ENCODE peak calls at places on chromosomes 11 and 22, in seven cellular contexts. One of them, this sample, is unnamed.
A peak's percentile ranks its signal among the peaks of the same experiment; 100 is the strongest.

GRCh38 chr22:20138868-20139267 is 7.3 kb downstream of the ZDHHC8 start:
- DNase-seq in Daoy: no peak
- DNase-seq in left kidney: no peak
- DNase-seq in activated T-cell treated with anti-CD3 and anti-CD28 coated beads, Interleukin-2, amount 50 U/mL, for 48 hours: no peak
- DNase-seq in activated CD8-positive, alpha-beta memory T cell treated with anti-CD3 and anti-CD28 coated beads for 48 hours: no peak
- DNase-seq in NCI-H748 treated with DMSO at 0.1 percent for 48 hours: no peak
- DNase-seq in GM12865: no peak
- DNase-seq in this sample: no peak

GRCh38 chr22:37442537-37442936 is 15.3 kb upstream of the ELFN2 start:
- DNase-seq in GM12865: peak; percentile 18
- DNase-seq in Daoy: peak; percentile 43
- DNase-seq in activated CD8-positive, alpha-beta memory T cell treated with anti-CD3 and anti-CD28 coated beads for 48 hours: no peak
- DNase-seq in NCI-H748 treated with DMSO at 0.1 percent for 48 hours: no peak
- DNase-seq in activated T-cell treated with anti-CD3 and anti-CD28 coated beads, Interleukin-2, amount 50 U/mL, for 48 hours: no peak
- DNase-seq in left kidney: no peak
- DNase-seq in this sample: no peak

GRCh38 chr11:10225553-10225952 is 68.5 kb downstream of the SBF2 start:
- DNase-seq in left kidney: no peak
- DNase-seq in activated T-cell treated with anti-CD3 and anti-CD28 coated beads, Interleukin-2, amount 50 U/mL, for 48 hours: no peak
- DNase-seq in GM12865: no peak
- DNase-seq in Daoy: no peak
- DNase-seq in NCI-H748 treated with DMSO at 0.1 percent for 48 hours: no peak
- DNase-seq in activated CD8-positive, alpha-beta memory T cell treated with anti-CD3 and anti-CD28 coated beads for 48 hours: no peak
- DNase-seq in this sample: no peak

GRCh38 chr22:32801436-32802290 is at the start of gene TIMP3:
- DNase-seq in activated CD8-positive, alpha-beta memory T cell treated with anti-CD3 and anti-CD28 coated beads for 48 hours: no peak
- DNase-seq in left kidney: peak; percentile 91
- DNase-seq in GM12865: no peak
- DNase-seq in activated T-cell treated with anti-CD3 and anti-CD28 coated beads, Interleukin-2, amount 50 U/mL, for 48 hours: no peak
- DNase-seq in Daoy: peak; percentile 81
- DNase-seq in NCI-H748 treated with DMSO at 0.1 percent for 48 hours: no peak
- DNase-seq in this sample: peak; percentile 61

GRCh38 chr11:97269527-97269926 is 879.7 kb downstream of the JRKL start:
- DNase-seq in activated CD8-positive, alpha-beta memory T cell treated with anti-CD3 and anti-CD28 coated beads for 48 hours: no peak
- DNase-seq in activated T-cell treated with anti-CD3 and anti-CD28 coated beads, Interleukin-2, amount 50 U/mL, for 48 hours: no peak
- DNase-seq in left kidney: no peak
- DNase-seq in NCI-H748 treated with DMSO at 0.1 percent for 48 hours: no peak
- DNase-seq in Daoy: no peak
- DNase-seq in GM12865: peak; percentile 8
- DNase-seq in this sample: peak; percentile 94

GRCh38 chr11:120134106-120134930 is 3.6 kb downstream of the TRIM29 start:
- DNase-seq in GM12865: no peak
- DNase-seq in activated T-cell treated with anti-CD3 and anti-CD28 coated beads, Interleukin-2, amount 50 U/mL, for 48 hours: peak; percentile 7
- DNase-seq in Daoy: no peak
- DNase-seq in left kidney: no peak
- DNase-seq in NCI-H748 treated with DMSO at 0.1 percent for 48 hours: no peak
- DNase-seq in activated CD8-positive, alpha-beta memory T cell treated with anti-CD3 and anti-CD28 coated beads for 48 hours: no peak
- DNase-seq in this sample: no peak

GRCh38 chr11:112277029-112277428 is 16.4 kb upstream of the PLET1 start:
- DNase-seq in activated T-cell treated with anti-CD3 and anti-CD28 coated beads, Interleukin-2, amount 50 U/mL, for 48 hours: no peak
- DNase-seq in NCI-H748 treated with DMSO at 0.1 percent for 48 hours: no peak
- DNase-seq in Daoy: no peak
- DNase-seq in GM12865: no peak
- DNase-seq in left kidney: no peak
- DNase-seq in activated CD8-positive, alpha-beta memory T cell treated with anti-CD3 and anti-CD28 coated beads for 48 hours: no peak
- DNase-seq in this sample: no peak

GRCh38 chr11:104534268-104534667 is 364.0 kb downstream of the CASP12 start:
- DNase-seq in GM12865: no peak
- DNase-seq in activated CD8-positive, alpha-beta memory T cell treated with anti-CD3 and anti-CD28 coated beads for 48 hours: no peak
- DNase-seq in left kidney: no peak
- DNase-seq in NCI-H748 treated with DMSO at 0.1 percent for 48 hours: no peak
- DNase-seq in Daoy: no peak
- DNase-seq in activated T-cell treated with anti-CD3 and anti-CD28 coated beads, Interleukin-2, amount 50 U/mL, for 48 hours: no peak
- DNase-seq in this sample: no peak

This sample was measured in NCI-H69.